ENCODE peak calls at places on chromosomes 6 and 20, in seven cellular contexts. J, X, G, A, R, L and W are unnamed samples.

GRCh38 chr6:36984581-36985383 is 1.2 kb downstream of the MTCH1 start:
- DNase-seq in J (peak; percentile 59), X (no peak), G (no peak), A (peak; percentile 71), R (peak; percentile 69), L (peak; percentile 35), W (peak; percentile 87)

GRCh38 chr20:36109251-36109947 is 45.1 kb upstream of the EPB41L1 start:
- DNase-seq in J (no peak), X (no peak), G (no peak), A (no peak), R (no peak), L (no peak), W (peak; percentile 38)

GRCh38 chr6:83429857-83430605 is 820 bp downstream of the ME1 start:
- DNase-seq in J (no peak), X (no peak), G (peak; percentile 8), A (no peak), R (peak; percentile 36), L (no peak), W (peak; percentile 40)

GRCh38 chr6:65760285-65760684 is 53.3 kb upstream of the EYS start:
- DNase-seq in J (no peak), X (no peak), G (no peak), A (no peak), R (no peak), L (no peak), W (peak; percentile 0)

GRCh38 chr6:134909701-134910595 is 40.0 kb downstream of the ALDH8A1 start:
- DNase-seq in J (no peak), X (peak; percentile 39), G (no peak), A (no peak), R (no peak), L (no peak), W (no peak)

GRCh38 chr6:71262914-71263313 is 25.7 kb upstream of the OGFRL1 start:
- DNase-seq in J (no peak), X (no peak), G (no peak), A (no peak), R (no peak), L (no peak), W (no peak)

GRCh38 chr6:56370591-56371198 is 123.3 kb upstream of the COL21A1 start:
- DNase-seq in J (peak; percentile 72), X (no peak), G (no peak), A (peak; percentile 33), R (peak; percentile 96), L (peak; percentile 52), W (peak; percentile 87)

GRCh38 chr6:167350731-167351655 is 26.1 kb downstream of the TTLL2 start:
- DNase-seq in J (peak; percentile 39), X (peak; percentile 91), G (peak; percentile 47), A (peak; percentile 61), R (peak; percentile 30), L (no peak), W (no peak)

GRCh38 chr6:43913388-43914271 is 143.6 kb downstream of the VEGFA start:
- DNase-seq in J (peak; percentile 55), X (no peak), G (no peak), A (no peak), R (peak; percentile 12), L (no peak), W (peak; percentile 45)

GRCh38 chr6:77403424-77403823 is 59.9 kb downstream of the HTR1B start:
- DNase-seq in J (peak; percentile 4), X (no peak), G (no peak), A (no peak), R (peak; percentile 10), L (no peak), W (peak; percentile 55)

GRCh38 chr20:38079353-38079752 is 45.8 kb downstream of the RPRD1B start:
- DNase-seq in J (no peak), X (no peak), G (no peak), A (no peak), R (no peak), L (no peak), W (no peak)

GRCh38 chr20:34637245-34638185 is 39.4 kb downstream of the PIGU start:
- DNase-seq in J (no peak), X (peak; percentile 21), G (peak; percentile 44), A (no peak), R (peak; percentile 7), L (peak; percentile 60), W (peak; percentile 80)

GRCh38 chr20:44231193-44231592 is 15.9 kb upstream of the GDAP1L1 start:
- DNase-seq in J (peak; percentile 24), X (no peak), G (no peak), A (no peak), R (no peak), L (no peak), W (no peak)

GRCh38 chr20:10682939-10683338 is 9.1 kb upstream of the JAG1 start:
- DNase-seq in J (no peak), X (no peak), G (no peak), A (no peak), R (no peak), L (no peak), W (peak; percentile 47)

GRCh38 chr6:166173292-166173951 is 5.8 kb upstream of the TBXT start:
- DNase-seq in J (no peak), X (no peak), G (no peak), A (no peak), R (no peak), L (no peak), W (no peak)

GRCh38 chr6:3414704-3415453 is 42.0 kb downstream of the SLC22A23 start:
- DNase-seq in J (peak; percentile 77), X (peak; percentile 69), G (no peak), A (no peak), R (peak; percentile 86), L (no peak), W (peak; percentile 75)

GRCh38 chr20:37185681-37186080 is 6.3 kb upstream of the MROH8 start:
- DNase-seq in J (no peak), X (peak; percentile 72), G (no peak), A (no peak), R (no peak), L (no peak), W (no peak)

GRCh38 chr6:91273729-91274128 is 686.9 kb upstream of the MAP3K7 start:
- DNase-seq in J (no peak), X (no peak), G (no peak), A (peak; percentile 54), R (no peak), L (no peak), W (no peak)

GRCh38 chr6:89786970-89787369 is 32.6 kb downstream of the MDN1 start:
- DNase-seq in J (no peak), X (no peak), G (no peak), A (no peak), R (no peak), L (no peak), W (no peak)

GRCh38 chr6:52712136-52712535 is 41.2 kb downstream of the TMEM14A start:
- DNase-seq in J (peak; percentile 52), X (no peak), G (no peak), A (no peak), R (no peak), L (no peak), W (peak; percentile 11)

GRCh38 chr6:84696181-84696580 is 68.2 kb downstream of the TBX18 start:
- DNase-seq in J (no peak), X (no peak), G (no peak), A (no peak), R (peak; percentile 36), L (no peak), W (no peak)

GRCh38 chr6:30821862-30822784 is 62.2 kb upstream of the DDR1 start:
- DNase-seq in J (no peak), X (no peak), G (no peak), A (no peak), R (no peak), L (no peak), W (no peak)

GRCh38 chr6:165184192-165184979 is 125.0 kb downstream of the C6orf118 start:
- DNase-seq in J (no peak), X (no peak), G (peak; percentile 33), A (peak; percentile 62), R (peak; percentile 0), L (no peak), W (no peak)

GRCh38 chr6:126198581-126198980 is 141.3 kb upstream of the CENPW start:
- DNase-seq in J (no peak), X (no peak), G (no peak), A (no peak), R (no peak), L (no peak), W (no peak)

GRCh38 chr20:58447733-58448391 is 58.8 kb downstream of the VAPB start:
- DNase-seq in J (peak; percentile 28), X (no peak), G (no peak), A (no peak), R (peak; percentile 19), L (peak; percentile 8), W (peak; percentile 58)

GRCh38 chr6:138577151-138577915 is 78.0 kb upstream of the NHSL1 start:
- DNase-seq in J (no peak), X (no peak), G (no peak), A (no peak), R (peak; percentile 35), L (no peak), W (no peak)

GRCh38 chr20:44496976-44497375 is 21.3 kb downstream of the TTPAL start:
- DNase-seq in J (peak; percentile 87), X (no peak), G (no peak), A (no peak), R (peak; percentile 92), L (no peak), W (peak; percentile 96)

GRCh38 chr6:108559097-108559883 is 1.4 kb upstream of the FOXO3 start:
- DNase-seq in J (peak; percentile 82), X (peak; percentile 98), G (peak; percentile 98), A (peak; percentile 92), R (peak; percentile 70), L (peak; percentile 80), W (peak; percentile 84)

GRCh38 chr6:82097676-82098075 is 149.9 kb downstream of the IBTK start:
- DNase-seq in J (no peak), X (no peak), G (no peak), A (no peak), R (no peak), L (no peak), W (no peak)

GRCh38 chr6:26131618-26132017 is 44.4 kb downstream of the HFE start:
- DNase-seq in J (no peak), X (no peak), G (no peak), A (no peak), R (no peak), L (no peak), W (no peak)

GRCh38 chr20:50367104-50367674 is 143.0 kb upstream of the PTPN1 start:
- DNase-seq in J (no peak), X (no peak), G (no peak), A (no peak), R (no peak), L (no peak), W (no peak)

GRCh38 chr6:108635505-108636226 is 74.9 kb downstream of the FOXO3 start:
- DNase-seq in J (peak; percentile 49), X (no peak), G (no peak), A (no peak), R (no peak), L (no peak), W (no peak)

GRCh38 chr6:116971959-116972358 is 94.9 kb downstream of the RFX6 start:
- DNase-seq in J (peak; percentile 12), X (no peak), G (no peak), A (no peak), R (peak; percentile 3), L (no peak), W (peak; percentile 31)

GRCh38 chr20:10093087-10093591 is 58.4 kb downstream of the ANKEF1 start:
- DNase-seq in J (peak; percentile 54), X (no peak), G (peak; percentile 75), A (peak; percentile 19), R (peak; percentile 78), L (no peak), W (peak; percentile 57)

GRCh38 chr6:80689700-80690099 is 583.2 kb downstream of the BCKDHB start:
- DNase-seq in J (no peak), X (no peak), G (no peak), A (no peak), R (no peak), L (no peak), W (no peak)